ENCODE peak calls at places on chromosomes 6 and 20, in five cellular contexts. One of them, this sample, is unnamed.

GRCh38 chr6:46491201-46491788 is at the start of gene RCAN2:
- DNase-seq in HEK293T: peak; percentile 76
- DNase-seq in CD4-positive, alpha-beta T cell: no peak
- DNase-seq in H54: no peak
- DNase-seq in adipocyte: peak; percentile 90
- DNase-seq in this sample: no peak

GRCh38 chr6:39932386-39932785 is 1.9 kb downstream of the MOCS1 start:
- DNase-seq in HEK293T: no peak
- DNase-seq in CD4-positive, alpha-beta T cell: no peak
- DNase-seq in H54: no peak
- DNase-seq in adipocyte: no peak
- DNase-seq in this sample: no peak

GRCh38 chr6:33217246-33217645 is 8.9 kb downstream of the RING1 start:
- DNase-seq in HEK293T: no peak
- DNase-seq in CD4-positive, alpha-beta T cell: no peak
- DNase-seq in H54: no peak
- DNase-seq in adipocyte: no peak
- DNase-seq in this sample: no peak

GRCh38 chr20:21508230-21509078 is 5.4 kb downstream of the NKX2-2 start:
- DNase-seq in HEK293T: no peak
- DNase-seq in CD4-positive, alpha-beta T cell: no peak
- DNase-seq in H54: no peak
- DNase-seq in adipocyte: no peak
- DNase-seq in this sample: no peak

GRCh38 chr6:100468966-100469859 is 4.5 kb upstream of the SIM1 start:
- DNase-seq in HEK293T: no peak
- DNase-seq in CD4-positive, alpha-beta T cell: no peak
- DNase-seq in H54: no peak
- DNase-seq in adipocyte: no peak
- DNase-seq in this sample: no peak

GRCh38 chr6:64034331-64034730 is 398.7 kb downstream of the PHF3 start:
- DNase-seq in HEK293T: no peak
- DNase-seq in CD4-positive, alpha-beta T cell: no peak
- DNase-seq in H54: no peak
- DNase-seq in adipocyte: no peak
- DNase-seq in this sample: no peak

GRCh38 chr6:6801002-6801329 is 212.4 kb downstream of the LY86 start:
- DNase-seq in HEK293T: no peak
- DNase-seq in CD4-positive, alpha-beta T cell: no peak
- DNase-seq in H54: no peak
- DNase-seq in adipocyte: no peak
- DNase-seq in this sample: no peak

GRCh38 chr20:61815678-61816077 is 250.0 kb downstream of the TAF4 start:
- DNase-seq in HEK293T: no peak
- DNase-seq in CD4-positive, alpha-beta T cell: no peak
- DNase-seq in H54: no peak
- DNase-seq in adipocyte: no peak
- DNase-seq in this sample: no peak

GRCh38 chr20:62908971-62909791 is 17.1 kb downstream of the DIDO1 start:
- DNase-seq in HEK293T: no peak
- DNase-seq in CD4-positive, alpha-beta T cell: no peak
- DNase-seq in H54: no peak
- DNase-seq in adipocyte: no peak
- DNase-seq in this sample: no peak

GRCh38 chr6:76752841-76753240 is 680.4 kb upstream of the IMPG1 start:
- DNase-seq in HEK293T: no peak
- DNase-seq in CD4-positive, alpha-beta T cell: no peak
- DNase-seq in H54: no peak
- DNase-seq in adipocyte: no peak
- DNase-seq in this sample: no peak

GRCh38 chr6:108564178-108564577 is 3.5 kb downstream of the FOXO3 start:
- DNase-seq in HEK293T: no peak
- DNase-seq in CD4-positive, alpha-beta T cell: no peak
- DNase-seq in H54: no peak
- DNase-seq in adipocyte: peak; percentile 86
- DNase-seq in this sample: peak; percentile 82

GRCh38 chr20:40016884-40017283 is 672.2 kb downstream of the MAFB start:
- DNase-seq in HEK293T: no peak
- DNase-seq in CD4-positive, alpha-beta T cell: no peak
- DNase-seq in H54: no peak
- DNase-seq in adipocyte: no peak
- DNase-seq in this sample: no peak

GRCh38 chr6:52984247-52984646 is 10.8 kb downstream of the GSTA4 start:
- DNase-seq in HEK293T: no peak
- DNase-seq in CD4-positive, alpha-beta T cell: peak; percentile 7
- DNase-seq in H54: no peak
- DNase-seq in adipocyte: no peak
- DNase-seq in this sample: no peak

This sample was measured in Panc1.